ENCODE peak calls at places on chromosomes 7 and 10, in six cellular contexts. K, V, R, G, W and T are unnamed samples.

GRCh38 chr10:6988654-6989053 is 408.6 kb upstream of the PRKCQ start:
- DNase-seq in G (no peak), R (no peak), K (no peak), V (no peak), W (no peak), T (no peak)

GRCh38 chr10:543131-543530 is 146.3 kb downstream of the DIP2C start:
- DNase-seq in R (no peak), W (no peak), G (no peak), K (no peak), V (no peak), T (no peak)

GRCh38 chr10:49254556-49255318 is 44.2 kb upstream of the C10orf71 start:
- DNase-seq in G (no peak), K (no peak), R (peak), V (no peak), W (no peak), T (no peak)

GRCh38 chr10:71747039-71747807 is 26.1 kb downstream of the VSIR start:
- DNase-seq in V (no peak), K (no peak), G (no peak), W (no peak), R (no peak), T (no peak)

GRCh38 chr10:71585579-71586092 is 133.9 kb downstream of the C10orf105 start:
- DNase-seq in G (no peak), R (no peak), V (no peak), W (no peak), K (no peak), T (no peak)

GRCh38 chr7:52956379-52956915 is 79.0 kb upstream of the POM121L12 start:
- DNase-seq in V (no peak), G (no peak), W (no peak), K (no peak), R (no peak), T (no peak)

GRCh38 chr10:73083234-73083633 is 13.4 kb downstream of the P4HA1 start:
- DNase-seq in R (no peak), V (peak), K (no peak), W (no peak), G (no peak), T (no peak)

GRCh38 chr10:13834581-13835286 is 248.0 kb downstream of the PRPF18 start:
- DNase-seq in G (no peak), R (no peak), W (no peak), V (no peak), K (no peak), T (no peak)

GRCh38 chr10:132861116-132861691 is 75.3 kb upstream of the NKX6-2 start:
- DNase-seq in W (no peak), V (peak), R (no peak), G (no peak), K (no peak), T (no peak)

GRCh38 chr10:5089869-5090268 is 4.3 kb upstream of the AKR1C3 start:
- DNase-seq in G (no peak), V (peak), K (no peak), R (no peak), W (no peak), T (no peak)

GRCh38 chr7:151251926-151252835 is 3.7 kb upstream of the SMARCD3 start:
- DNase-seq in V (peak), G (peak), R (no peak), W (peak), K (peak), T (peak)

GRCh38 chr7:2922271-2922691 is 78.2 kb upstream of the GNA12 start:
- DNase-seq in G (no peak), R (no peak), V (no peak), K (no peak), W (no peak), T (no peak)

GRCh38 chr7:5679047-5679740 is 102.3 kb downstream of the RNF216 start:
- DNase-seq in R (no peak), G (no peak), V (no peak), W (no peak), K (no peak), T (no peak)

GRCh38 chr7:159167139-159167538 is 22.5 kb upstream of the VIPR2 start:
- DNase-seq in K (no peak), W (no peak), G (no peak), R (no peak), V (no peak), T (no peak)

GRCh38 chr7:107742678-107743566 is 1.0 kb upstream of the CBLL1 start:
- DNase-seq in G (no peak), W (no peak), K (peak), V (no peak), R (no peak), T (no peak)

GRCh38 chr7:20797174-20798080 is 10.7 kb upstream of the SP8 start:
- DNase-seq in V (no peak), W (no peak), G (no peak), R (peak), K (no peak), T (no peak)

GRCh38 chr7:82443801-82444219 is 233 bp upstream of the CACNA2D1 start:
- DNase-seq in K (peak), V (peak), G (peak), W (peak), R (peak), T (peak)

GRCh38 chr10:71761541-71762113 is 11.7 kb downstream of the VSIR start:
- DNase-seq in R (no peak), K (no peak), W (no peak), G (no peak), V (no peak), T (no peak)

GRCh38 chr10:122468923-122469781 is 7.8 kb downstream of the HTRA1 start:
- DNase-seq in G (peak), W (peak), K (peak), R (no peak), V (peak), T (no peak)

GRCh38 chr7:55117286-55117685 is 98.5 kb downstream of the EGFR start:
- DNase-seq in K (no peak), V (no peak), G (no peak), R (no peak), W (no peak), T (no peak)

GRCh38 chr7:12961910-12962309 is 274.5 kb downstream of the ARL4A start:
- DNase-seq in W (no peak), G (no peak), R (no peak), K (no peak), V (no peak), T (no peak)

GRCh38 chr10:5629789-5630436 is 36.5 kb downstream of the ASB13 start:
- DNase-seq in W (no peak), R (peak), V (peak), G (peak), K (peak), T (peak)

GRCh38 chr10:21146446-21146789 is 249.3 kb upstream of the NEBL start:
- DNase-seq in V (no peak), G (no peak), W (no peak), R (no peak), K (no peak), T (no peak)

GRCh38 chr10:132618158-132618924 is 80.8 kb downstream of the INPP5A start:
- DNase-seq in V (no peak), G (no peak), K (no peak), R (no peak), W (no peak), T (no peak)

GRCh38 chr10:21523557-21524008 is 1.9 kb downstream of the SKIDA1 start:
- DNase-seq in R (no peak), G (no peak), W (no peak), K (no peak), V (peak), T (no peak)

GRCh38 chr10:12728569-12728968 is 272.9 kb downstream of the CCDC3 start:
- DNase-seq in W (no peak), R (no peak), V (peak), K (peak), G (no peak), T (no peak)

GRCh38 chr10:47195274-47195885 is 104.6 kb upstream of the GDF10 start:
- DNase-seq in W (no peak), V (no peak), K (no peak), R (peak), G (no peak), T (no peak)

GRCh38 chr10:128080231-128080630 is 46.0 kb downstream of the MKI67 start:
- DNase-seq in R (no peak), V (no peak), W (no peak), K (no peak), G (no peak), T (no peak)

GRCh38 chr7:74481458-74482324 is 28.0 kb downstream of the GTF2IRD1 start:
- DNase-seq in K (no peak), G (no peak), W (no peak), V (peak), R (no peak), T (no peak)

GRCh38 chr10:62960416-62960815 is 144.2 kb upstream of the EGR2 start:
- DNase-seq in G (no peak), W (peak), R (no peak), K (no peak), V (peak), T (no peak)

GRCh38 chr7:158061031-158061630 is 526.5 kb downstream of the PTPRN2 start:
- DNase-seq in R (no peak), W (no peak), K (no peak), G (no peak), V (no peak), T (no peak)

GRCh38 chr7:38962028-38962427 is 15.7 kb upstream of the POU6F2 start:
- DNase-seq in W (no peak), G (no peak), V (no peak), R (no peak), K (no peak), T (no peak)

GRCh38 chr10:1536341-1536740 is 201.0 kb downstream of the ADARB2 start:
- DNase-seq in V (no peak), G (no peak), W (no peak), R (no peak), K (no peak), T (no peak)

GRCh38 chr10:105837951-105838350 is 1196.9 kb downstream of the SORCS3 start:
- DNase-seq in W (no peak), K (no peak), G (no peak), V (peak), R (no peak), T (no peak)

GRCh38 chr10:29328988-29329387 is 40.1 kb downstream of the LYZL1 start:
- DNase-seq in G (peak), V (peak), K (no peak), W (no peak), R (no peak), T (no peak)